ENCODE peak calls at places on chromosomes 4 and X, in ten cellular contexts. H is dorsolateral prefrontal cortex, V is MCF 10A, E is suprapubic skin, C is right lobe of liver, D is endothelial cell, W is cardiac muscle cell, X is AG10803, T is mesothelial cell of epicardium, A is HCT116. K is an unnamed sample.

GRCh38 chr4:139795476-139795875 is 129.9 kb downstream of the MGST2 start:
- DNase-seq in X (peak), V (no peak), T (no peak), H (no peak), W (no peak), D (no peak), E (no peak), C (no peak), A (no peak), K (no peak)

GRCh38 chrX:39915596-39915995 is 182.2 kb downstream of the BCOR start:
- DNase-seq in H (no peak), D (no peak), V (no peak), T (no peak), W (no peak), C (no peak), X (no peak), A (no peak), E (no peak), K (no peak)

GRCh38 chrX:100263650-100264049 is 146.4 kb downstream of the PCDH19 start:
- DNase-seq in A (no peak), C (no peak), W (no peak), E (no peak), X (peak), H (no peak), T (no peak), V (peak), D (no peak), K (no peak)

GRCh38 chrX:67555578-67556203 is 11.9 kb downstream of the AR start:
- DNase-seq in X (peak), T (no peak), W (peak), E (no peak), V (peak), H (no peak), C (peak), D (peak), A (no peak), K (no peak)

GRCh38 chr4:129543299-129543698 is 447.3 kb downstream of the C4orf33 start:
- DNase-seq in A (no peak), V (no peak), C (no peak), D (no peak), T (no peak), W (no peak), H (no peak), X (no peak), E (no peak), K (no peak)

GRCh38 chrX:154840856-154841255 is 6.4 kb upstream of the SMIM9 start:
- DNase-seq in C (no peak), T (no peak), D (no peak), W (peak), V (peak), E (no peak), H (no peak), A (peak), X (peak), K (no peak)

GRCh38 chr4:152530600-152530999 is 5.3 kb downstream of the FBXW7 start:
- DNase-seq in X (no peak), W (no peak), D (no peak), V (no peak), C (no peak), H (no peak), E (no peak), T (no peak), A (no peak), K (no peak)

GRCh38 chr4:73507541-73507940 is 26.0 kb downstream of the AFM start:
- DNase-seq in X (no peak), E (no peak), D (no peak), A (no peak), C (no peak), V (peak), T (no peak), H (no peak), W (no peak), K (no peak)

GRCh38 chr4:151744614-151745013 is 16.2 kb downstream of the GATB start:
- DNase-seq in A (peak), V (peak), W (peak), D (no peak), X (peak), H (no peak), C (no peak), T (no peak), E (no peak), K (no peak)

GRCh38 chrX:19578956-19579355 is 63.6 kb upstream of the MAP3K15 start:
- DNase-seq in D (no peak), E (no peak), V (no peak), C (no peak), W (peak), T (no peak), H (no peak), A (no peak), X (no peak), K (no peak)

GRCh38 chr4:48801739-48802138 is 21.7 kb upstream of the FRYL start:
- DNase-seq in T (no peak), X (no peak), W (peak), V (peak), D (no peak), C (no peak), A (no peak), H (no peak), E (no peak), K (no peak)

GRCh38 chr4:108172231-108172779 is 3.6 kb upstream of the LEF1 start:
- DNase-seq in A (no peak), E (no peak), V (no peak), C (no peak), T (peak), X (no peak), H (no peak), D (peak), W (peak), K (no peak)

GRCh38 chr4:56743550-56743949 is 62.5 kb upstream of the HOPX start:
- DNase-seq in A (no peak), X (no peak), C (no peak), E (no peak), D (no peak), H (no peak), W (no peak), T (no peak), V (no peak), K (no peak)

GRCh38 chrX:135000516-135000915 is 9.7 kb downstream of the SMIM10 start:
- DNase-seq in D (no peak), H (no peak), A (no peak), W (no peak), X (no peak), E (no peak), V (no peak), T (no peak), C (no peak), K (no peak)

GRCh38 chrX:19245711-19246269 is 97.9 kb upstream of the PDHA1 start:
- DNase-seq in T (no peak), W (no peak), X (no peak), A (no peak), V (peak), D (no peak), E (no peak), H (no peak), C (no peak), K (no peak)

GRCh38 chrX:137549073-137549472 is 16.9 kb upstream of the ZIC3 start:
- DNase-seq in W (no peak), X (no peak), T (no peak), C (no peak), A (no peak), H (no peak), V (no peak), D (no peak), E (no peak), K (no peak)

GRCh38 chr4:52588097-52588496 is 71.0 kb downstream of the USP46 start:
- DNase-seq in D (peak), C (no peak), W (peak), A (peak), X (peak), H (no peak), E (no peak), V (peak), T (no peak), K (no peak)

GRCh38 chr4:36081185-36081584 is 163.1 kb downstream of the ARAP2 start:
- DNase-seq in C (no peak), A (no peak), T (no peak), X (no peak), H (no peak), V (no peak), W (no peak), E (no peak), D (no peak), K (no peak)

GRCh38 chrX:131728295-131729145 is 184.6 kb downstream of the OR13H1 start:
- DNase-seq in T (no peak), A (no peak), W (no peak), X (no peak), D (no peak), V (peak), H (peak), E (peak), C (peak), K (no peak)

GRCh38 chr4:48341776-48342558 is 638 bp downstream of the SLAIN2 start:
- DNase-seq in A (no peak), T (peak), D (peak), C (peak), X (peak), E (peak), W (peak), V (peak), H (peak), K (no peak)

GRCh38 chr4:25442863-25443307 is 65.8 kb downstream of the ANAPC4 start:
- DNase-seq in X (no peak), H (no peak), W (no peak), E (no peak), A (no peak), V (no peak), D (no peak), T (no peak), C (no peak), K (no peak)

GRCh38 chr4:5524900-5525299 is 183.5 kb downstream of the EVC2 start:
- DNase-seq in V (peak), D (no peak), C (no peak), E (no peak), W (peak), A (no peak), T (no peak), X (peak), H (no peak), K (no peak)

GRCh38 chrX:153999359-154000037 is 20.2 kb downstream of the IRAK1 start:
- DNase-seq in V (no peak), X (no peak), H (no peak), W (no peak), C (no peak), D (no peak), T (no peak), A (no peak), E (no peak), K (no peak)

GRCh38 chrX:41887691-41888090 is 35.7 kb downstream of the CASK start:
- DNase-seq in X (no peak), D (no peak), A (no peak), E (no peak), T (no peak), C (no peak), V (no peak), W (no peak), H (no peak), K (no peak)

GRCh38 chr4:121011780-121012340 is 60.5 kb downstream of the NDNF start:
- DNase-seq in V (no peak), E (no peak), T (no peak), X (no peak), D (no peak), C (no peak), W (no peak), A (no peak), H (no peak), K (no peak)

GRCh38 chr4:60865238-60865637 is 334.9 kb upstream of the ADGRL3 start:
- DNase-seq in H (no peak), V (peak), W (peak), D (peak), C (no peak), A (no peak), T (no peak), E (no peak), X (no peak), K (no peak)

GRCh38 chr4:8844976-8845690 is 26.5 kb downstream of the HMX1 start:
- DNase-seq in D (peak), W (no peak), H (no peak), T (no peak), C (peak), E (peak), V (no peak), A (no peak), X (no peak), K (no peak)

GRCh38 chr4:73917081-73917501 is 47.9 kb downstream of the CXCL1 start:
- DNase-seq in D (no peak), V (peak), E (no peak), X (peak), T (no peak), A (no peak), H (no peak), C (no peak), W (peak), K (no peak)

GRCh38 chr4:25330905-25331816 is 18.6 kb downstream of the ZCCHC4 start:
- DNase-seq in W (no peak), V (no peak), D (no peak), C (no peak), H (no peak), T (no peak), X (no peak), A (no peak), E (no peak), K (no peak)

GRCh38 chrX:24799078-24799477 is 105.4 kb downstream of the POLA1 start:
- DNase-seq in X (no peak), V (no peak), C (no peak), A (no peak), E (no peak), T (no peak), H (no peak), W (no peak), D (no peak), K (no peak)

GRCh38 chrX:35046646-35047231 is 104.1 kb downstream of the FAM47B start:
- DNase-seq in T (no peak), D (no peak), H (no peak), A (no peak), X (no peak), E (no peak), W (no peak), V (no peak), C (no peak), K (no peak)

GRCh38 chrX:119692241-119693031 is 532 bp downstream of the SEPTIN6 start:
- DNase-seq in T (no peak), H (no peak), E (no peak), W (peak), D (peak), X (peak), A (no peak), C (peak), V (peak), K (peak)
- TF ChIP-seq CTCF in T (no peak), H (no peak), E (no peak), W (no peak), D (no peak), X (peak), A (no peak), C (no peak), V (no peak), K (no peak)

DNA sequence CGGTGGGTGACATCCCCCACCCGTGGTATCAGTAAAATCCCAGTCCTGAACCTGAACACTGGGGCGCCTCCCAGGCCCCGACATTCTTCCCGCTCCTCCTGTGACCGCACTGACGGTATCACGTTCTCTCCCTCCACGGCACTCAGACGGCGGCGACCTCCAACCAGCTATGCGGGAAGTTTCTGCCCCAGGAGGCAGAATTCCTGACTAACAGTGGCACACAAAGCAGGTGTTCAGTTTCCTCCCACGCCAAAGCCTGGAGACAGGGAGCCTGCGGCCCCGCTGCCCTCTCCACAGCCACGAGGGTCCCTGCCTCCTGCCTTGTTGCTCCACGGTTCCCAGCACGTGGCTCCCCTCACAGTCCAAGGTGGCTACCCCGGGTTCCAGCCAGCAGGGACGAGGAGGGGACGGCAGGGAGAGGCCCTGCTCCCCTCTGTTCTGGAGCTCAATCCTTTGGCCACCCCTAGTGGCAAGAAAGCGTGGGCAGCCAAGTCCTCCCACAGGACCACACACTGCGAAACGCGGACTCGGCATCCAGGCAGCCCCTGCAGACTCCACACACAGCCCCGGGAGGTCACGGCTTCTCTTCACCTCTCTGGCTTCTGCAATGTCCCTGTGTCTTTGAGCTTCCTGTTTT is 15.2 kb downstream of the CTBP1 start:
- DNase-seq in T (no peak), E (peak), D (no peak), C (peak), W (peak), X (no peak), A (no peak), H (no peak), V (no peak), K (no peak)
- TF ChIP-seq CTCF in T (no peak), E (no peak), D (no peak), C (peak), W (peak), X (peak), A (no peak), H (peak), V (no peak), K (no peak)

DNA sequence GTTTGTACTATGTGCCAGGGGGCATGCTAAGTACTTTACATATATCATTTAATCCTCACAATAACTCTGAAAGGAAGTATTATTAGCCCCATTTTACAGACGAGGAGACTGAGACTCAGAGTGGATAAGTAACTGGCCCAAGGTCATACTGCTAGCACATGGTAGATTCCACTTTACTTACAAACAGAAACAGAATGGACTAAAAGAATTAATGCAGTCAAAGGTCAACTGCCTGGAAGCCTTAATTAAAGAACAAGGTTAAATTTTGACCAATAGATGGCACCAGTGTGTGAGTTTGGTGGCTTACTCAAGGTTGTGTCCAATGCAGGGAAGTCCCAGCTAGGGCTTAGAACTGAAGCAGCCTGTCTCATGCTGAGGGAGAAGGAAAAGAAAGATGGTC is 4.7 kb downstream of the RIPPLY1 start:
- DNase-seq in C (no peak), X (peak), E (no peak), D (peak), H (no peak), V (peak), A (no peak), W (peak), T (no peak), K (no peak)
- TF ChIP-seq CTCF in C (peak), X (peak), E (no peak), D (peak), H (peak), V (peak), A (peak), W (peak), T (no peak), K (peak)

DNA sequence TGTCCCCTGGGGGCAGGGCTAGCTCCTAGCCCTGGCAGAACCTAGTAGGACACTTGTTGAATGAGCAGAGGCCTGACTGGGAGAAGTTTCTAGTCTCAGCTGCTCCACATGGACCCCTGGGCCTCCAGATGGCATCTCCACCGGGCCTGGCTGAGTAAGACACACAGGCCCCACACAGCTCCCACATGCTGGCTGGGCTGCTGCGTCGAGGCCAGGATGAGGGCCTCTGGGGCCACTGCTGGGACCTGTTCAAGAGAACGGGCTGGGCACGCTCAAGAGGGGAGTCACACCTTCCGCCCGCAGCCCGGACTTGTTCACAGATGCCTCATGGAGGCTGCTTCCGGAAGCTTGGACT is 4.2 kb upstream of the HGFAC start:
- DNase-seq in X (no peak), H (no peak), W (no peak), A (no peak), C (no peak), D (no peak), E (no peak), T (no peak), V (no peak), K (no peak)
- TF ChIP-seq CTCF in X (no peak), H (no peak), W (no peak), A (no peak), C (no peak), D (no peak), E (no peak), T (no peak), V (no peak), K (no peak)

DNA sequence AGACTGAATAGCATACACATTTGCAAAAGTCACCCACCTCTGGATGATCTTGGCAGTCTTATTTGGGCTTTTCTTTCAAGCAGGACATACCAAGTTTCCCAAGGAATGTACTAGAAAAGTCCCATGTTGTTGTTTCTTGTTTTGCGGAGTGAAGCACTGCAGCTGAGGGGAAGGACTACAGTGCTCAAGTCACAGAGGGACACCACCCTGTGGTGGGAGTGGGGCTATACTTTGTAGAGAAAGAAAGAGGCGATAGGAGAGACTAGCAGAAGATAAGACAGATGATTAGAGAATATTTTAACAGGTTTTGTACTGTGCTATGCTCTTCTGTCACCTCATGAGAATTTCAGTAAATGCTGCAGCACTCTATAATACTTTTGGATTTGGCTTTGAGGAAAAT is 280.5 kb upstream of the INTU start:
- DNase-seq in C (no peak), W (no peak), E (no peak), A (no peak), X (no peak), D (no peak), H (no peak), V (no peak), T (no peak), K (no peak)
- TF ChIP-seq CTCF in C (no peak), W (no peak), E (no peak), A (no peak), X (no peak), D (no peak), H (no peak), V (no peak), T (no peak), K (no peak)

K was measured in D721Med.